ENCODE peak calls at places on chromosome 10, in five cellular contexts. Z is GM19239, W is sigmoid colon, A is cardiac muscle cell, X is amygdala. O is an unnamed sample.
A peak's percentile ranks its signal among the peaks of the same experiment; 100 is the strongest.

GRCh38 chr10:116274141-116274861 is 1.3 kb upstream of the GFRA1 start:
- DNase-seq in W (no peak), Z (no peak), A (no peak), X (no peak), O (peak; percentile 20)

GRCh38 chr10:82072124-82072523 is 197.1 kb downstream of the NRG3 start:
- DNase-seq in A (no peak), X (no peak), W (no peak), Z (no peak), O (no peak)

GRCh38 chr10:44883581-44884331 is 27.4 kb upstream of the TMEM72 start:
- DNase-seq in X (no peak), A (no peak), Z (no peak), W (no peak), O (no peak)

GRCh38 chr10:127556911-127557310 is 7.8 kb downstream of the NPS start:
- DNase-seq in Z (no peak), W (no peak), X (no peak), A (no peak), O (peak; percentile 71)

GRCh38 chr10:126504051-126504760 is 115.9 kb upstream of the ADAM12 start:
- DNase-seq in A (peak; percentile 79), W (no peak), Z (peak; percentile 22), X (no peak), O (peak; percentile 52)

GRCh38 chr10:117241541-117242462 is 888 bp downstream of the SLC18A2 start:
- DNase-seq in X (no peak), Z (no peak), W (no peak), A (peak; percentile 12), O (peak; percentile 48)

GRCh38 chr10:14219411-14219810 is 111.3 kb downstream of the FRMD4A start:
- DNase-seq in X (no peak), W (no peak), A (no peak), Z (no peak), O (no peak)

GRCh38 chr10:63105811-63106755 is 27.0 kb upstream of the NRBF2 start:
- DNase-seq in Z (no peak), A (peak; percentile 74), W (no peak), X (no peak), O (no peak)

GRCh38 chr10:6020806-6021205 is 41.4 kb downstream of the IL2RA start:
- DNase-seq in X (no peak), W (no peak), A (no peak), Z (no peak), O (no peak)

GRCh38 chr10:60733189-60733815 is 45.0 kb upstream of the CDK1 start:
- DNase-seq in A (peak; percentile 25), Z (no peak), W (no peak), X (no peak), O (peak; percentile 64)

GRCh38 chr10:43691503-43691902 is 42.8 kb upstream of the ZNF32 start:
- DNase-seq in A (peak; percentile 76), Z (no peak), W (no peak), X (no peak), O (no peak)

GRCh38 chr10:53528974-53529373 is 756.4 kb upstream of the MBL2 start:
- DNase-seq in Z (no peak), A (no peak), X (no peak), W (no peak), O (no peak)

GRCh38 chr10:86795353-86795752 is 38.9 kb downstream of the BMPR1A start:
- DNase-seq in A (peak; percentile 87), X (no peak), W (no peak), Z (no peak), O (no peak)

GRCh38 chr10:63627376-63627775 is 106.2 kb downstream of the REEP3 start:
- DNase-seq in X (no peak), A (no peak), Z (no peak), W (no peak), O (no peak)

GRCh38 chr10:46092523-46093195 is 46.6 kb upstream of the MSMB start:
- DNase-seq in X (no peak), Z (no peak), W (no peak), A (no peak), O (no peak)

GRCh38 chr10:5293691-5294550 is 70.8 kb upstream of the UCN3 start:
- DNase-seq in Z (no peak), X (no peak), A (peak; percentile 59), W (no peak), O (peak; percentile 83)

GRCh38 chr10:104925232-104925851 is 284.3 kb downstream of the SORCS3 start:
- DNase-seq in W (no peak), A (peak; percentile 15), Z (peak; percentile 7), X (no peak), O (peak; percentile 68)

GRCh38 chr10:122044045-122044661 is 55.2 kb downstream of the TACC2 start:
- DNase-seq in W (peak; percentile 89), Z (no peak), A (no peak), X (no peak), O (no peak)

O was measured in endothelial cell.